ENCODE peak calls at places on chromosomes 4 and X, in four cellular contexts. One of them, this sample, is unnamed.
A peak's percentile ranks its signal among the peaks of the same experiment; 100 is the strongest.

GRCh38 chr4:2662598-2662997 is 93.5 kb downstream of the TNIP2 start:
- DNase-seq in H1: no peak
- DNase-seq in HepG2: no peak
- DNase-seq in GM12878: no peak
- DNase-seq in this sample: no peak

GRCh38 chr4:38621004-38621684 is 42.9 kb upstream of the KLF3 start:
- DNase-seq in HepG2: peak; percentile 44
- DNase-seq in H1: no peak
- DNase-seq in GM12878: no peak
- DNase-seq in this sample: peak; percentile 15

GRCh38 chr4:4457803-4458550 is 71.1 kb downstream of the NSG1 start:
- DNase-seq in GM12878: no peak
- DNase-seq in H1: no peak
- DNase-seq in HepG2: no peak
- DNase-seq in this sample: no peak

GRCh38 chrX:139642241-139642927 is 65.6 kb downstream of the MCF2 start:
- DNase-seq in GM12878: no peak
- DNase-seq in HepG2: no peak
- DNase-seq in H1: no peak
- DNase-seq in this sample: no peak

GRCh38 chr4:6324461-6324998 is 54.9 kb downstream of the WFS1 start:
- DNase-seq in H1: no peak
- DNase-seq in HepG2: no peak
- DNase-seq in GM12878: no peak
- DNase-seq in this sample: no peak

GRCh38 chrX:66022742-66023725 is 16.8 kb downstream of the VSIG4 start:
- DNase-seq in HepG2: no peak
- DNase-seq in H1: no peak
- DNase-seq in GM12878: no peak
- DNase-seq in this sample: no peak

GRCh38 chrX:153599192-153600031 is 473 bp upstream of the CCNQ start:
- DNase-seq in HepG2: peak; percentile 70
- DNase-seq in GM12878: peak; percentile 33
- DNase-seq in H1: no peak
- DNase-seq in this sample: peak; percentile 98

GRCh38 chrX:65723706-65724105 is 56.3 kb downstream of the MSN start:
- DNase-seq in GM12878: peak; percentile 74
- DNase-seq in H1: no peak
- DNase-seq in HepG2: no peak
- DNase-seq in this sample: no peak

GRCh38 chr4:142823796-142824195 is 22.3 kb downstream of the INPP4B start:
- DNase-seq in GM12878: no peak
- DNase-seq in HepG2: no peak
- DNase-seq in H1: no peak
- DNase-seq in this sample: no peak

GRCh38 chr4:142824368-142824767 is 21.7 kb downstream of the INPP4B start:
- DNase-seq in HepG2: no peak
- DNase-seq in GM12878: no peak
- DNase-seq in H1: no peak
- DNase-seq in this sample: no peak

DNA sequence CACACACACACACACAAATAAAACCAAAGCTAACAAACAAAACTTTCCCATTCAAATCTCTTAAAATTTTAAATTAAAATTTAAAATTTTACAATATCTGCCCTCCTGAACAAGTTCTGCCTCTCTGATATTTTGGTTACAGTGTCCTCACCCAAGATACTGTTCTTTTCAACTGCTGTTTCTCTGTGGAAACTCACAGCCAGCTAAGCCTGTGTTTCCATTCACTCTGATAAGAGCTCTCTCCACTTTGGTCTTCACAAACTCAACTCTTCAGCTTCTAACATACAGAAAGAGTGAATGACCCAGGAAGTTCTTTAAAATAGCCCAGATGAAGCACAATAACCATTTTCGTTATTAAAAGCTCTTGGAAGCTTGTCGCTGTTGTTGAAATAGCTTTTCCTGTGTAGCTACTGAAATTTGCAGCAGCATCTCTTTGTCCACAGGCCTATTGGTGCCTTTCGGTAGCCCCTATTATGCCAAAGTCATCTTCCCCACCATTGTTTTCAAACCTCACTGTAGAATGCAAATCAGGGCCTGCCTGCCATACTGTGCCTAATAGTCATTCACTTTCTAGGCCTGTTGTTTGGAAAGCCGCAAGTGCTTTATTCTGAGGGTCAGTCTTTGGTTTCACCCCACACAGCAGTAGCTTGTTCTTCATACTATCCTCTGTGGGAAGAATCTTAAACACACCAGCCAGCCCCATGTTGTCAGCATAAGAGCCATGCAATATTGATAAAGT is 19.4 kb downstream of the INPP4B start:
- DNase-seq in H1: no peak
- DNase-seq in GM12878: no peak
- DNase-seq in HepG2: no peak
- DNase-seq in this sample: no peak
- TF ChIP-seq SP1 in H1: no peak
- TF ChIP-seq SP1 in GM12878: no peak
- TF ChIP-seq SP1 in HepG2: no peak
- TF ChIP-seq SP1 in this sample: no peak

GRCh38 chr4:34250562-34250961 is 1993.8 kb downstream of the ARAP2 start:
- DNase-seq in H1: no peak
- DNase-seq in HepG2: no peak
- DNase-seq in GM12878: no peak
- DNase-seq in this sample: no peak
- TF ChIP-seq SUZ12 in H1: no peak
- TF ChIP-seq SUZ12 in HepG2: no peak
- TF ChIP-seq SUZ12 in GM12878: no peak
- TF ChIP-seq SUZ12 in this sample: no peak

GRCh38 chr4:170652571-170652970 is 562.8 kb upstream of the AADAT start:
- DNase-seq in GM12878: no peak
- DNase-seq in HepG2: no peak
- DNase-seq in H1: no peak
- DNase-seq in this sample: no peak

GRCh38 chr4:170656506-170656905 is 566.8 kb upstream of the AADAT start:
- DNase-seq in H1: no peak
- DNase-seq in GM12878: no peak
- DNase-seq in HepG2: no peak
- DNase-seq in this sample: no peak

GRCh38 chr4:170657761-170658160 is 568.0 kb upstream of the AADAT start:
- DNase-seq in HepG2: no peak
- DNase-seq in H1: no peak
- DNase-seq in GM12878: no peak
- DNase-seq in this sample: no peak

GRCh38 chr4:170651786-170652185 is 562.0 kb upstream of the AADAT start:
- DNase-seq in GM12878: no peak
- DNase-seq in H1: no peak
- DNase-seq in HepG2: no peak
- DNase-seq in this sample: no peak
- TF ChIP-seq SP1 in GM12878: no peak
- TF ChIP-seq SP1 in H1: no peak
- TF ChIP-seq SP1 in HepG2: no peak
- TF ChIP-seq SP1 in this sample: no peak

GRCh38 chr4:146978641-146979040 is 33.0 kb upstream of the TTC29 start:
- DNase-seq in GM12878: no peak
- DNase-seq in H1: no peak
- DNase-seq in HepG2: no peak
- DNase-seq in this sample: no peak

GRCh38 chr4:146976145-146976544 is 30.5 kb upstream of the TTC29 start:
- DNase-seq in HepG2: no peak
- DNase-seq in H1: no peak
- DNase-seq in GM12878: no peak
- DNase-seq in this sample: no peak

DNA sequence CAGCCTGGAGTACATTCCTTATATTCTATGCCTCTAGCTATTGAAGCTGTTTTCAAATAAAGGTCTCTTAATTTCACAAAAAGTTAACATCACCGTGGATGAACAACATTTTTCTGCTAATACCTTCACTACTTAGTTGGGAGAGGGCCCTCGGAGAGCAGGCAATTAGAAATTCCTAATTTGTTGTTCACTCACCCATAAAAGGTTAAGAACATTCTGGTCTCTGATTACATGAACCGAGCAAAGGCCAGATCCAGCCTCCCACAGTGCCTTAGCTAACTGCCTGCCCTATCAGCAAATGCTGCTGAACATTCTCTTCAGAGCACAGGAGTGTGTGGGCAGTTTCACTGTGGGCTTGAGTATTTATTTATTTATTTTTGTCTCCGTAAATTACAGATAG is 36.0 kb upstream of the TTC29 start:
- DNase-seq in H1: no peak
- DNase-seq in HepG2: no peak
- DNase-seq in GM12878: no peak
- DNase-seq in this sample: peak; percentile 31
- TF ChIP-seq SUZ12 in H1: no peak
- TF ChIP-seq SUZ12 in HepG2: no peak
- TF ChIP-seq SUZ12 in GM12878: no peak
- TF ChIP-seq SUZ12 in this sample: no peak

This sample was measured in HEK293T.